ENCODE peak calls at places on chromosomes 2 and 18, in ten cellular contexts. A, H, G, B, I, F, E, Y, J and W are unnamed samples.
A peak's percentile ranks its signal among the peaks of the same experiment; 100 is the strongest.

GRCh38 chr2:72603481-72603880 is 222.4 kb downstream of the EXOC6B start:
- DNase-seq in A (peak; percentile 47), H (no peak), G (no peak), B (no peak), I (no peak), F (no peak), E (no peak), Y (no peak), J (no peak), W (no peak)

GRCh38 chr18:33757037-33757436 is 179.0 kb downstream of the ASXL3 start:
- DNase-seq in A (peak; percentile 2), H (no peak), G (no peak), B (no peak), I (no peak), F (peak; percentile 86), E (no peak), Y (peak; percentile 48), J (no peak), W (no peak)

GRCh38 chr2:61177727-61178549 is 15.9 kb downstream of the C2orf74 start:
- DNase-seq in A (peak; percentile 26), H (peak; percentile 22), G (no peak), B (peak; percentile 67), I (peak; percentile 57), F (no peak), E (peak; percentile 28), Y (no peak), J (no peak), W (peak; percentile 55)

GRCh38 chr2:69169990-69170389 is 157.0 kb downstream of the ANTXR1 start:
- DNase-seq in A (no peak), H (no peak), G (no peak), B (no peak), I (peak; percentile 8), F (no peak), E (no peak), Y (no peak), J (no peak), W (no peak)

GRCh38 chr2:229543176-229543873 is 171.0 kb downstream of the DNER start:
- DNase-seq in A (no peak), H (no peak), G (no peak), B (no peak), I (no peak), F (no peak), E (no peak), Y (no peak), J (no peak), W (no peak)

GRCh38 chr2:218091743-218092142 is 22.7 kb downstream of the RUFY4 start:
- DNase-seq in A (no peak), H (no peak), G (no peak), B (no peak), I (no peak), F (no peak), E (no peak), Y (no peak), J (no peak), W (no peak)

GRCh38 chr18:46831434-46831833 is 74.6 kb upstream of the ST8SIA5 start:
- DNase-seq in A (no peak), H (no peak), G (no peak), B (no peak), I (no peak), F (no peak), E (no peak), Y (no peak), J (no peak), W (no peak)

GRCh38 chr2:186995092-186995491 is 146.1 kb upstream of the ZSWIM2 start:
- DNase-seq in A (peak; percentile 94), H (no peak), G (no peak), B (no peak), I (no peak), F (no peak), E (no peak), Y (no peak), J (peak; percentile 25), W (no peak)

GRCh38 chr2:37201766-37202165 is 5.5 kb downstream of the CEBPZOS start:
- DNase-seq in A (peak; percentile 63), H (peak; percentile 18), G (no peak), B (no peak), I (peak; percentile 52), F (no peak), E (no peak), Y (no peak), J (peak; percentile 53), W (peak; percentile 59)

GRCh38 chr2:10993001-10993481 is 81.3 kb downstream of the KCNF1 start:
- DNase-seq in A (no peak), H (no peak), G (no peak), B (no peak), I (no peak), F (no peak), E (peak; percentile 21), Y (no peak), J (no peak), W (no peak)

GRCh38 chr2:24658531-24659202 is 134.5 kb downstream of the PTRHD1 start:
- DNase-seq in A (no peak), H (no peak), G (no peak), B (no peak), I (no peak), F (no peak), E (no peak), Y (no peak), J (no peak), W (no peak)

GRCh38 chr2:108199726-108200125 is 40.0 kb upstream of the SULT1C3 start:
- DNase-seq in A (peak; percentile 75), H (no peak), G (no peak), B (no peak), I (no peak), F (no peak), E (no peak), Y (no peak), J (peak; percentile 43), W (no peak)

GRCh38 chr2:221771297-221771696 is 199.2 kb upstream of the EPHA4 start:
- DNase-seq in A (no peak), H (no peak), G (no peak), B (no peak), I (no peak), F (no peak), E (no peak), Y (no peak), J (no peak), W (no peak)

GRCh38 chr2:238144262-238144661 is 5.8 kb downstream of the KLHL30 start:
- DNase-seq in A (no peak), H (no peak), G (no peak), B (no peak), I (no peak), F (no peak), E (no peak), Y (no peak), J (no peak), W (no peak)

GRCh38 chr2:120890566-120891360 is 155.1 kb downstream of the GLI2 start:
- DNase-seq in A (no peak), H (no peak), G (no peak), B (no peak), I (no peak), F (no peak), E (no peak), Y (no peak), J (no peak), W (no peak)

GRCh38 chr2:159461076-159461475 is 155.3 kb downstream of the BAZ2B start:
- DNase-seq in A (no peak), H (no peak), G (no peak), B (no peak), I (no peak), F (no peak), E (no peak), Y (no peak), J (no peak), W (no peak)

GRCh38 chr2:86747708-86748627 is 27.9 kb downstream of the RMND5A start:
- DNase-seq in A (peak; percentile 88), H (no peak), G (no peak), B (no peak), I (peak; percentile 27), F (no peak), E (no peak), Y (no peak), J (peak; percentile 67), W (peak; percentile 13)

GRCh38 chr2:219525533-219526232 is 11.4 kb downstream of the ASIC4 start:
- DNase-seq in A (no peak), H (no peak), G (no peak), B (no peak), I (no peak), F (no peak), E (no peak), Y (no peak), J (no peak), W (no peak)

GRCh38 chr2:42267530-42267929 is 93.5 kb downstream of the COX7A2L start:
- DNase-seq in A (no peak), H (no peak), G (no peak), B (no peak), I (no peak), F (no peak), E (no peak), Y (no peak), J (no peak), W (no peak)

GRCh38 chr2:208980321-208980720 is 443.5 kb upstream of the MAP2 start:
- DNase-seq in A (no peak), H (no peak), G (no peak), B (no peak), I (no peak), F (no peak), E (no peak), Y (no peak), J (no peak), W (no peak)

GRCh38 chr2:212052412-212053159 is 486.0 kb downstream of the ERBB4 start:
- DNase-seq in A (peak; percentile 91), H (no peak), G (no peak), B (no peak), I (no peak), F (no peak), E (no peak), Y (no peak), J (peak; percentile 81), W (peak; percentile 39)

GRCh38 chr2:26907416-26907815 is 59.5 kb downstream of the DPYSL5 start:
- DNase-seq in A (no peak), H (no peak), G (no peak), B (no peak), I (no peak), F (no peak), E (no peak), Y (no peak), J (no peak), W (no peak)

GRCh38 chr18:79769698-79770500 is 27.8 kb upstream of the KCNG2 start:
- DNase-seq in A (no peak), H (no peak), G (no peak), B (no peak), I (no peak), F (no peak), E (no peak), Y (no peak), J (no peak), W (no peak)

GRCh38 chr2:74845217-74845751 is 11.4 kb downstream of the HK2 start:
- DNase-seq in A (peak; percentile 95), H (no peak), G (peak; percentile 55), B (no peak), I (no peak), F (peak; percentile 2), E (peak; percentile 93), Y (peak; percentile 23), J (peak; percentile 89), W (no peak)

GRCh38 chr2:165238295-165238694 is 919 bp upstream of the SCN2A start:
- DNase-seq in A (peak; percentile 16), H (no peak), G (no peak), B (no peak), I (no peak), F (no peak), E (no peak), Y (no peak), J (no peak), W (peak; percentile 17)

GRCh38 chr2:45812039-45812500 is 160.6 kb downstream of the PRKCE start:
- DNase-seq in A (peak; percentile 85), H (no peak), G (no peak), B (no peak), I (no peak), F (no peak), E (no peak), Y (no peak), J (peak; percentile 43), W (no peak)

GRCh38 chr2:78261454-78261853 is 739.3 kb upstream of the LRRTM4 start:
- DNase-seq in A (no peak), H (no peak), G (no peak), B (no peak), I (no peak), F (no peak), E (no peak), Y (no peak), J (no peak), W (no peak)

GRCh38 chr2:121217627-121218026 is 67.4 kb downstream of the TFCP2L1 start:
- DNase-seq in A (no peak), H (no peak), G (no peak), B (no peak), I (no peak), F (no peak), E (no peak), Y (no peak), J (no peak), W (no peak)